ENCODE peak calls at places on chromosomes 7 and 10, in seven cellular contexts. N is PC-3, P is GM23248, C is neural progenitor cell, S is SK-N-SH, H is GM23338, V is MM.1S. R is an unnamed sample.

GRCh38 chr10:75195035-75195763 is 15.4 kb upstream of the VDAC2 start:
- DNase-seq in N (peak; percentile 98), P (peak; percentile 82), C (no peak), S (no peak), H (no peak), V (no peak), R (peak; percentile 57)

GRCh38 chr10:109880886-109881467 is 42.3 kb downstream of the XPNPEP1 start:
- DNase-seq in N (no peak), P (no peak), C (no peak), S (no peak), H (no peak), V (no peak), R (no peak)

GRCh38 chr10:121325490-121326231 is 272.6 kb downstream of the FGFR2 start:
- DNase-seq in N (peak; percentile 77), P (no peak), C (no peak), S (no peak), H (no peak), V (no peak), R (peak; percentile 48)

GRCh38 chr10:33248638-33249037 is 85.8 kb downstream of the NRP1 start:
- DNase-seq in N (peak; percentile 100), P (peak; percentile 87), C (no peak), S (no peak), H (no peak), V (peak; percentile 79), R (peak; percentile 71)

GRCh38 chr7:28069788-28070187 is 110.8 kb downstream of the JAZF1 start:
- DNase-seq in N (no peak), P (peak; percentile 85), C (no peak), S (no peak), H (no peak), V (no peak), R (no peak)

GRCh38 chr10:17910144-17910789 is 41.5 kb upstream of the SLC39A12 start:
- DNase-seq in N (peak; percentile 51), P (peak; percentile 80), C (peak; percentile 70), S (peak; percentile 38), H (peak; percentile 81), V (peak; percentile 59), R (no peak)

GRCh38 chr7:365593-365992 is 75.6 kb downstream of the FOXL3 start:
- DNase-seq in N (no peak), P (no peak), C (no peak), S (no peak), H (no peak), V (no peak), R (no peak)

GRCh38 chr10:78377362-78377761 is 343.7 kb downstream of the RPS24 start:
- DNase-seq in N (no peak), P (no peak), C (peak; percentile 60), S (no peak), H (no peak), V (no peak), R (no peak)

GRCh38 chr7:90595801-90596683 is at the start of gene CDK14:
- DNase-seq in N (peak; percentile 59), P (peak; percentile 91), C (peak; percentile 92), S (peak; percentile 96), H (peak; percentile 91), V (peak; percentile 73), R (peak; percentile 79)

GRCh38 chr7:93938293-93938692 is 16.8 kb downstream of the GNG11 start:
- DNase-seq in N (no peak), P (no peak), C (no peak), S (no peak), H (no peak), V (no peak), R (no peak)

GRCh38 chr7:121456785-121457359 is 60.8 kb upstream of the FAM3C start:
- DNase-seq in N (no peak), P (no peak), C (no peak), S (no peak), H (no peak), V (no peak), R (no peak)

GRCh38 chr10:1180836-1181235 is 124.7 kb downstream of the WDR37 start:
- DNase-seq in N (no peak), P (no peak), C (peak; percentile 36), S (no peak), H (peak; percentile 61), V (no peak), R (no peak)

GRCh38 chr7:146654048-146654447 is 537.4 kb downstream of the CNTNAP2 start:
- DNase-seq in N (no peak), P (no peak), C (peak; percentile 17), S (no peak), H (no peak), V (no peak), R (no peak)

GRCh38 chr10:43897765-43898419 is 249.2 kb upstream of the ZNF32 start:
- DNase-seq in N (no peak), P (no peak), C (no peak), S (no peak), H (no peak), V (no peak), R (no peak)

GRCh38 chr10:82660205-82660604 is 785.2 kb downstream of the NRG3 start:
- DNase-seq in N (no peak), P (no peak), C (no peak), S (no peak), H (no peak), V (no peak), R (no peak)

GRCh38 chr7:41705109-41705871 is 2.4 kb upstream of the INHBA start:
- DNase-seq in N (peak; percentile 94), P (peak; percentile 95), C (peak; percentile 93), S (peak; percentile 96), H (peak; percentile 96), V (peak; percentile 95), R (peak; percentile 96)

GRCh38 chr10:82535457-82535856 is 660.5 kb downstream of the NRG3 start:
- DNase-seq in N (no peak), P (no peak), C (no peak), S (no peak), H (no peak), V (no peak), R (no peak)

GRCh38 chr10:43203491-43204393 is 63.1 kb downstream of the RASGEF1A start:
- DNase-seq in N (no peak), P (no peak), C (peak; percentile 65), S (peak; percentile 52), H (peak; percentile 77), V (no peak), R (peak; percentile 81)

GRCh38 chr7:105136221-105136620 is 122.2 kb downstream of the KMT2E start:
- DNase-seq in N (peak; percentile 60), P (peak; percentile 32), C (peak; percentile 18), S (no peak), H (peak; percentile 39), V (no peak), R (peak; percentile 20)

GRCh38 chr7:76329479-76329878 is 27.0 kb downstream of the HSPB1 start:
- DNase-seq in N (no peak), P (no peak), C (no peak), S (no peak), H (no peak), V (no peak), R (no peak)

GRCh38 chr10:67327626-67328535 is 368.1 kb downstream of the CTNNA3 start:
- DNase-seq in N (no peak), P (no peak), C (no peak), S (no peak), H (no peak), V (no peak), R (no peak)

DNA sequence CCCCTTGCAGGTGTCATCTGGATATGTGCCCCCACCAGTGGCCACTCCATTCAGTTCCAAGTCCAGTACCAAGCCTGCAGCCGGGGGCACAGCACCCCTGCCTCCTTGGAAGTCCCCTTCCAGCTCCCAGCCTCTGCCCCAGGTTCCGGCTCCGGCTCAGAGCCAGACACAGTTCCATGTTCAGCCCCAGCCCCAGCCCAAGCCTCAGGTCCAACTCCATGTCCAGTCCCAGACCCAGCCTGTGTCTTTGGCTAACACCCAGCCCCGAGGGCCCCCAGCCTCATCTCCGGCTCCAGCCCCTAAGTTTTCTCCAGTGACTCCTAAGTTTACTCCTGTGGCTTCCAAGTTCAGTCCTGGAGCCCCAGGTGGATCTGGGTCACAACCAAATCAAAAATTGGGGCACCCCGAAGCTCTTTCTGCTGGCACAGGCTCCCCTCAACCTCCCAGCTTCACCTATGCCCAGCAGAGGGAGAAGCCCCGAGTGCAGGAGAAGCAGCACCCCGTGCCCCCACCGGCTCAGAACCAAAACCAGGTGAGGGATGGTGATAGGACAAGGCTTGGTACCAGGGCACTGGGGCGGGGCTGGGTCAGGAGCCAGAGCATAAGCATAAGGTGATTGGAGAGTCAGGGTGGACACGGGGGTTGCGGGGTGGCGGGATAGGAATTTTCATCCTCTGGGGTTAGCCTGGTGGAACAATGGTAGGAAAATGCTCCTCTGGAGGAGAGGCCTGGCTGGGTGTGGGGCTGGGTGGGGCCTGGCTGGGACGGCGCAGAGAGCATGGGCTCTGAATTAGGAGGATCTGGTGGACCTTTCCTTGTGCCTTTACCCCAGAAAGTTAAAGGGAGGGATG is 1.9 kb downstream of the ZYX start:
- DNase-seq in N (no peak), P (no peak), C (no peak), S (no peak), H (no peak), V (no peak), R (no peak)
- H4K20me1 ChIP-seq in N (peaks cover 56% of the 10 kb centered on the region), P (peaks cover 25% of the 10 kb centered on the region), C (peaks cover 53% of the 10 kb centered on the region), S (peaks cover 62% of the 10 kb centered on the region), H (peaks cover 31% of the 10 kb centered on the region), V (no peaks in the 10 kb centered on the region), R (peaks cover 54% of the 10 kb centered on the region)

DNA sequence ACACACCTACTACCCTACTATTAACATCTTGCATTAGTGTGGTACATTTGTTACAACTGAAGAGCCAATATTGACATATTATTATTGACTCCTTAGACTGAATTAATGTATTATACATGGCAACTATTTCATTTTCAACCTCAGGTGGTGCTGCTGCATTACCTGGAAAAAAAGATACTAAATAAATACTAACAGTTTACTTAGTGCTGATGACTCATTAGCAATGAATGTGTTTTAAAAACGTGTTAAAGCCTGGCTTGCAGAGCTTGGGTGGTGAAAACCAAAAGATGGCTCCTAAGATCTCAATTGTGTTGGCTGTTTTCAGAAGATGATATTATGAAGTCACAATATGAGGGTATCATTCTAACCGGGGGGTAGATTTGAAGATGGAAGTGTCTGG is 34.8 kb downstream of the CFAP43 start:
- DNase-seq in N (peak; percentile 73), P (peak; percentile 14), C (no peak), S (no peak), H (no peak), V (no peak), R (peak; percentile 9)
- H3F3A ChIP-seq in N (no peaks in the 10 kb centered on the region), P (no peaks in the 10 kb centered on the region), C (no peaks in the 10 kb centered on the region), S (no peaks in the 10 kb centered on the region), H (no peaks in the 10 kb centered on the region), V (no peaks in the 10 kb centered on the region), R (peaks cover 10% of the 10 kb centered on the region)

GRCh38 chr7:80643336-80643925 is 5.0 kb downstream of the CD36 start:
- DNase-seq in N (peak; percentile 63), P (no peak), C (no peak), S (no peak), H (no peak), V (no peak), R (peak; percentile 6)
- H3K4me1 ChIP-seq in N (peaks cover 23% of the 10 kb centered on the region), P (peaks cover 19% of the 10 kb centered on the region), C (no peaks in the 10 kb centered on the region), S (peaks cover 9% of the 10 kb centered on the region), H (peaks cover under 1% of the 10 kb centered on the region), V (no peaks in the 10 kb centered on the region), R (peaks cover 16% of the 10 kb centered on the region)

GRCh38 chr10:26486985-26487850 is 49.1 kb downstream of the APBB1IP start:
- DNase-seq in N (peak; percentile 82), P (peak; percentile 99), C (no peak), S (no peak), H (no peak), V (no peak), R (no peak)
- H4K20me1 ChIP-seq in N (no peaks in the 10 kb centered on the region), P (no peaks in the 10 kb centered on the region), C (no peaks in the 10 kb centered on the region), S (no peaks in the 10 kb centered on the region), H (no peaks in the 10 kb centered on the region), V (no peaks in the 10 kb centered on the region), R (no peaks in the 10 kb centered on the region)